ENCODE peak calls at places on chromosomes 5 and 9, in four cellular contexts. V, R, Z and S are unnamed samples.
A peak's percentile ranks its signal among the peaks of the same experiment; 100 is the strongest.

GRCh38 chr9:75889977-75890540 is 414 bp upstream of the PCSK5 start:
- DNase-seq in V (no peak), R (no peak), Z (peak; percentile 36), S (peak; percentile 41)

GRCh38 chr9:137429974-137430722 is 7.0 kb downstream of the NOXA1 start:
- DNase-seq in V (no peak), R (no peak), Z (peak; percentile 22), S (no peak)

GRCh38 chr9:80320480-80320879 is 748.7 kb downstream of the TLE4 start:
- DNase-seq in V (no peak), R (no peak), Z (no peak), S (no peak)

GRCh38 chr5:17896605-17897004 is 262.3 kb downstream of the TAF11L14 start:
- DNase-seq in V (peak; percentile 16), R (no peak), Z (no peak), S (no peak)

GRCh38 chr5:168651654-168652053 is 72.5 kb upstream of the PANK3 start:
- DNase-seq in V (peak; percentile 65), R (no peak), Z (no peak), S (peak; percentile 67)

GRCh38 chr5:125411163-125412050 is 665.0 kb upstream of the ZNF608 start:
- DNase-seq in V (no peak), R (no peak), Z (peak; percentile 44), S (peak; percentile 6)

GRCh38 chr9:34995288-34996060 is 5.9 kb downstream of the DNAJB5 start:
- DNase-seq in V (no peak), R (no peak), Z (no peak), S (peak; percentile 51)

GRCh38 chr9:98091735-98092632 is 27.0 kb downstream of the TRIM14 start:
- DNase-seq in V (peak; percentile 16), R (peak; percentile 51), Z (no peak), S (no peak)

GRCh38 chr9:129549139-129549538 is 71.8 kb downstream of the C9orf50 start:
- DNase-seq in V (no peak), R (no peak), Z (no peak), S (no peak)

GRCh38 chr5:132496631-132497487 is 6.3 kb upstream of the IRF1 start:
- DNase-seq in V (no peak), R (peak; percentile 51), Z (peak; percentile 89), S (peak; percentile 70)

GRCh38 chr9:89660286-89660685 is 55.5 kb downstream of the GADD45G start:
- DNase-seq in V (no peak), R (no peak), Z (no peak), S (no peak)
- TF ChIP-seq CTCF in V (no peak), R (no peak), Z (no peak), S (no peak)

DNA sequence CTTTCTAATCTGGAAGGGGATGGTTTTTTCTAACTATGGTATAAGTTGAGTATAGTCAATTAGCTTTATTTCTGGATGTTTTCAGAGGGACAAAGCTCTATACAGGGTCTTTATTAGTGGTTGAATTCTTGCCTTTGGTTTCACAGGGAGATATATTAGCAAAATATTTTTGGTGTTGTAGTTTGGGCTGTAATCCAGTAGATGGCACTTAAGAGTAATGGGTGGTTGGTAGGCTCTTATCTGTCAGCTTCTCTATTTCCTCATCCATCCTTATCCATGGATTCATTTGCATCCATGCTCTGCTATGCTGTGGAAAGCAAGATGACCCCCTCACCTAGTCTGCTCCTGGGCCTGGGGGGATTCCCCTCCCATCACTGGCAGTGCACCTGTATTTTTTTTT is 363.6 kb upstream of the CYLC2 start:
- DNase-seq in V (no peak), R (no peak), Z (no peak), S (no peak)
- TF ChIP-seq CTCF in V (no peak), R (peak; percentile 41), Z (no peak), S (peak; percentile 46)

DNA sequence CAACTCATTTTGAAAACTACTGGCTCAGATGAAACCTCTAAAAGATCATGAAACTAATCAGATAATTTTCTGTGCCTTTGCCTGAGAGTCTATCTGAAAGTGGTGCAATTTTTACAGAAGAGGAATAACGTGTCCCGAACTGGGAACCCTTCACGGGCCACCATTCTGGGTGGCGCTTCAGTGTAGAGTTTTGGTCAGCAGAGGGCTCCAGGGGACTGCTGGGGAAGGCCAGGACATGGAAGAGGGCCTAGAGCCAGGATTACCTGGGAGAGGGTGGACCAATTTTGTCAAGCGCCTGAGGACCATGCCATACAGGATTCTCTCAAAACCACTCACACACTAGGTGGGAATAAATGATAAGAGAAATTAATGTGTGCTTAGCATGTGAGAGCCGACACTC is 49.7 kb upstream of the PLEKHG4B start:
- DNase-seq in V (no peak), R (no peak), Z (no peak), S (peak; percentile 8)
- TF ChIP-seq CTCF in V (peak; percentile 40), R (peak; percentile 57), Z (peak; percentile 23), S (peak; percentile 76)

GRCh38 chr5:174997688-174998087 is 273.3 kb downstream of the MSX2 start:
- DNase-seq in V (no peak), R (no peak), Z (no peak), S (no peak)
- TF ChIP-seq CTCF in V (no peak), R (no peak), Z (no peak), S (no peak)

DNA sequence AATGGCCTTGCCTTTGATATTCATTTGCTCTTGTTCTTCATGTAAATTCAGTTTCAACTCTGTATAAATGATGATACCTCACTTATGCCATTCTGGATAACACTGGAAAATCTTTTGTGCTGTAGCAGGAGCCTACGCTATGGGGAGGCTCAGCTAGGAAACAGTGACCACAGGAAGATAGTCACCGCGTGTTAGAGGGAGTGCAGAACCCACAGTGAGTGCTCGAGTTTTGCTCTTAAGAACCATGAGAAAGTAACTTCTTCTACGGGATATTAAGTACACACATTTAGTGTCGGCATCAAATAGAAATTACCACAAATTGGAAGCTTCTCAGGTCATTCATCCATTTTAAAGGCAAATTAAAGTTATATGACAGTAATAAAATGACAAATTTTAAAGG is 143.9 kb downstream of the IRX2 start:
- DNase-seq in V (no peak), R (no peak), Z (no peak), S (no peak)
- TF ChIP-seq CTCF in V (no peak), R (no peak), Z (no peak), S (no peak)

GRCh38 chr5:53994148-53994547 is 316.2 kb downstream of the ARL15 start:
- DNase-seq in V (no peak), R (peak; percentile 14), Z (no peak), S (peak; percentile 39)

GRCh38 chr5:53987091-53987490 is 323.3 kb downstream of the ARL15 start:
- DNase-seq in V (no peak), R (no peak), Z (no peak), S (no peak)

GRCh38 chr5:53996008-53996407 is 314.4 kb downstream of the ARL15 start:
- DNase-seq in V (no peak), R (no peak), Z (no peak), S (no peak)

DNA sequence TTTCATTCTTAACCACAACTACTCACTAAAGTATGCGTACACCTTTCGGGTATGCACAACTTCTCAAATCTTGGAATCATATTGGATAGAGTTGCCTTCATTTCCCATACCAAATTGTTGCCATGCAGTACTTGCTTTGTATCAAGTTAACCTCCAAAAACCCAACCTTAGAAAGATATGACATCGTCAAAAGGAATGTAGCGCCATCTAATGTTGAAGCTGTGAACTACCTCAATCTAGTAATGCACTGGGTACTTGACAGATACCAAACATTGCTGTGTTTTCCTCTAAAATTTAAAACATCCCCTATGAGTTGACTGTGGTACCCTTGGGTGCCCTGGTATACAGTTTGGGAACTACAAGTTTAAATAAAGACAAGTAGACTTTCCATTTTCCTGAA is 318.4 kb downstream of the ARL15 start:
- DNase-seq in V (no peak), R (no peak), Z (no peak), S (peak; percentile 23)
- TF ChIP-seq CTCF in V (peak; percentile 6), R (peak; percentile 37), Z (peak; percentile 14), S (peak; percentile 77)

GRCh38 chr5:176597417-176598389 is 12.3 kb downstream of the GPRIN1 start:
- DNase-seq in V (no peak), R (no peak), Z (no peak), S (no peak)
- TF ChIP-seq CTCF in V (no peak), R (no peak), Z (no peak), S (no peak)

DNA sequence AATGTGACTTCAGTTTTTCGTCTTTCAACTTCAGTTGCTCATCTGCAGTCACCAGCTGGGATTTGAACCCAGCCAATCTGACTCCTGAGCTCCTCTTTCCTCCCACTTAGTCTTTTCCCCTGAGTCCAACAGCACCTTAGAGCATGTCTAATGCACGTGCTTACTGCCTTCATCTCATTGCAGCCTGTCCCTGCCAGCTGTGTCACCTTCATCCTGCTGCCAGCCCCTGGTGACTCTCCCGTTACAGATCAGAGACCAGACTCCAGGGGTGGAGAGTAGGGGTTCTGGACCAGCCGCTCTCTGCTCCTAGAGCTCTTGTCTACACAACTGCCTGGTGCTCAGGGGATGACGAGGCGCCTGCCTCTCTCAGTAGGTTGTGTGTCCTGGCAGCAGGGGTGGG is 132.9 kb upstream of the LMX1B start:
- DNase-seq in V (no peak), R (no peak), Z (no peak), S (no peak)
- TF ChIP-seq CTCF in V (no peak), R (no peak), Z (no peak), S (no peak)

DNA sequence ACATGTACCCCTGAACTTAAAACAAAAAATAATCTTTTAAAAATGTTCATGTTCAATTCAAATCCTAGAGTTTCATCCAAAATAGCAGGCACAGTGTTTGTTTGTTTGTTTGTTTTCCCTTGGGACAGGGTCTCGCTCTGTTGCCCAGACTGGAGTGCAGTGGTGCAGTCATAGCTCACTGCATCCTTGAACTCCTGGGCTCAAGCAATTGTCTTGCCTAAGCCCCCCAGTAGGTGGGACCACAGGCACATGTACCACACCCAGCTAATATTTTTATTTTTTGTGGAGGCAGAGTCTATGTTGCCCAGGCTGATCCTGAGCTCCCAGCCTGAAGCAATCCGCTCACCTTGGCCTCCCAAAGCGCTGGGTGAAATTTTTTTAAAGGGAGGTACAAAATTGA is 5.0 kb upstream of the POLR1E start:
- DNase-seq in V (no peak), R (no peak), Z (no peak), S (no peak)
- TF ChIP-seq CTCF in V (no peak), R (no peak), Z (no peak), S (peak; percentile 19)

DNA sequence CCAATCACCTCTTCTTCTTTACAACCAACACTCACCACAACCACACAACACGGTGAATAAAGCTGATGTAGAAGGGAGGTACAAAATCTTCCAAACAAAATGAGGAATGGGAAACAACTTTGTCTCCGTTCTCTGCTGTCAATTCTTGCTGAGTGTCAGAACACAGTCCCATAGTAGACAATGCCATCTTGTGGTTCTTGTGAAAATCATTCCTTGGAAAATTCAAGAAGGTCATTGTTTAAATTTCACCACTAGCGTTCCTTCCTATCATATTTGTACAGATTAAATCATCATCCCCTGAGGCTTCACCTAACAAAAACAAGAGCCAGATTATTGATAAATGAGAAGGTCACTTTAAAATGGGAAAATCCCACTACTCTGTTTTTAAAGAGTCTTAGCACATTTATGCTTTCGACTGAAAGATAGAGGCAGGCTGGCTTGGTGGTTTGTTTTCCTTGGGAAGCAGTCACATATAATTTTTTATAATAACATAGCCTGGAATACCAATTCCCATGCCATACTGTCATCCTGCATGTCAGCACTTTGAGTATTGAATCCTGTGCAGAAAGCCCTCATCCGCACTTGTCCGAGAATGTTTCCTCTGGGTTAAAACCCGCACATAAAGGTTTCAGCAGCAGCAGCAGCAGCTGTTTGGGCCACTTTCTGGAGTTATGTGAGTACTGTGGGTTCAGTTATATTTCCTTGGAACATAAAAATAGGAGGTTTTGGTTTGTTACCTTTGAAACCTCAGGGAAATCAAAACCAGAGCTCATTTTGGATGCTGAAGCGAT is 395.0 kb upstream of the SMARCA2 start:
- DNase-seq in V (no peak), R (no peak), Z (no peak), S (no peak)
- TF ChIP-seq CTCF in V (no peak), R (no peak), Z (no peak), S (peak; percentile 53)